ENCODE peak calls at places on chromosomes 11 and 22, in four cellular contexts. One of them, this sample, is unnamed.

GRCh38 chr11:97290444-97291041 is 900.7 kb downstream of the JRKL start:
- DNase-seq in dorsolateral prefrontal cortex: no peak
- DNase-seq in GM13977: no peak
- DNase-seq in keratinocyte: no peak
- DNase-seq in this sample: no peak

GRCh38 chr22:48554893-48555552 is 1272.7 kb downstream of the BRD1 start:
- DNase-seq in dorsolateral prefrontal cortex: no peak
- DNase-seq in GM13977: no peak
- DNase-seq in keratinocyte: no peak
- DNase-seq in this sample: no peak

GRCh38 chr11:118132385-118133151 is 20.1 kb downstream of the SCN4B start:
- DNase-seq in dorsolateral prefrontal cortex: peak
- DNase-seq in GM13977: no peak
- DNase-seq in keratinocyte: no peak
- DNase-seq in this sample: no peak

GRCh38 chr11:66691311-66691980 is 13.8 kb upstream of the RBM4B start:
- DNase-seq in dorsolateral prefrontal cortex: no peak
- DNase-seq in GM13977: no peak
- DNase-seq in keratinocyte: no peak
- DNase-seq in this sample: no peak

GRCh38 chr22:25666308-25666707 is 75.7 kb upstream of the MYO18B start:
- DNase-seq in dorsolateral prefrontal cortex: no peak
- DNase-seq in GM13977: no peak
- DNase-seq in keratinocyte: no peak
- DNase-seq in this sample: peak

GRCh38 chr11:69360606-69361005 is 66.7 kb downstream of the MYEOV start:
- DNase-seq in dorsolateral prefrontal cortex: peak
- DNase-seq in GM13977: no peak
- DNase-seq in keratinocyte: no peak
- DNase-seq in this sample: no peak

GRCh38 chr11:11022126-11022730 is 164.4 kb upstream of the ZBED5 start:
- DNase-seq in dorsolateral prefrontal cortex: no peak
- DNase-seq in GM13977: peak
- DNase-seq in keratinocyte: no peak
- DNase-seq in this sample: peak

GRCh38 chr22:50419116-50419515 is 55.7 kb downstream of the SBF1 start:
- DNase-seq in dorsolateral prefrontal cortex: no peak
- DNase-seq in GM13977: no peak
- DNase-seq in keratinocyte: no peak
- DNase-seq in this sample: no peak

GRCh38 chr22:22462813-22463567 is 45.6 kb downstream of the ZNF280B start:
- DNase-seq in dorsolateral prefrontal cortex: no peak
- DNase-seq in GM13977: no peak
- DNase-seq in keratinocyte: no peak
- DNase-seq in this sample: no peak

GRCh38 chr11:107787733-107788132 is 70.9 kb downstream of the SLC35F2 start:
- DNase-seq in dorsolateral prefrontal cortex: no peak
- DNase-seq in GM13977: no peak
- DNase-seq in keratinocyte: no peak
- DNase-seq in this sample: no peak

DNA sequence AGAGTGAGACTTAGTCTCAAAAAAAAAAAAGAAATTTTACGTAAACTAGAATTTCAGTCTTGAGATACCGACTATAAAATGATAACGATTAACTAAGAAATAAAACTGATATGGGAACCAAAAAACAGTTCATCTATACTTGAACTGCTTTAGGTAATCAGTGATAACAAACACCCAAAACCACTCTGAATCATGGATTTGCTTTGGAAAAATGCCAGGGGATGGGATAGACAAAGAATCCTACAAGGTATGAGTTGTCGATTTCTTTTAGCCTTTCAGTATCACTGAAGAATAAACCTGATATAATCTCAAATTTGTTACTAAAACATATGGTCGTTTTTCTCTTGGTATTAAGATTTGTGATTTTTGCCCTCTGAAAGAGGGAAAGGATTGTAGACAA is 13.7 kb downstream of the CSTF3 start:
- DNase-seq in dorsolateral prefrontal cortex: no peak
- DNase-seq in GM13977: no peak
- DNase-seq in keratinocyte: no peak
- DNase-seq in this sample: no peak
- TF ChIP-seq CTCF in dorsolateral prefrontal cortex: no peak
- TF ChIP-seq CTCF in GM13977: no peak
- TF ChIP-seq CTCF in keratinocyte: no peak
- TF ChIP-seq CTCF in this sample: no peak

DNA sequence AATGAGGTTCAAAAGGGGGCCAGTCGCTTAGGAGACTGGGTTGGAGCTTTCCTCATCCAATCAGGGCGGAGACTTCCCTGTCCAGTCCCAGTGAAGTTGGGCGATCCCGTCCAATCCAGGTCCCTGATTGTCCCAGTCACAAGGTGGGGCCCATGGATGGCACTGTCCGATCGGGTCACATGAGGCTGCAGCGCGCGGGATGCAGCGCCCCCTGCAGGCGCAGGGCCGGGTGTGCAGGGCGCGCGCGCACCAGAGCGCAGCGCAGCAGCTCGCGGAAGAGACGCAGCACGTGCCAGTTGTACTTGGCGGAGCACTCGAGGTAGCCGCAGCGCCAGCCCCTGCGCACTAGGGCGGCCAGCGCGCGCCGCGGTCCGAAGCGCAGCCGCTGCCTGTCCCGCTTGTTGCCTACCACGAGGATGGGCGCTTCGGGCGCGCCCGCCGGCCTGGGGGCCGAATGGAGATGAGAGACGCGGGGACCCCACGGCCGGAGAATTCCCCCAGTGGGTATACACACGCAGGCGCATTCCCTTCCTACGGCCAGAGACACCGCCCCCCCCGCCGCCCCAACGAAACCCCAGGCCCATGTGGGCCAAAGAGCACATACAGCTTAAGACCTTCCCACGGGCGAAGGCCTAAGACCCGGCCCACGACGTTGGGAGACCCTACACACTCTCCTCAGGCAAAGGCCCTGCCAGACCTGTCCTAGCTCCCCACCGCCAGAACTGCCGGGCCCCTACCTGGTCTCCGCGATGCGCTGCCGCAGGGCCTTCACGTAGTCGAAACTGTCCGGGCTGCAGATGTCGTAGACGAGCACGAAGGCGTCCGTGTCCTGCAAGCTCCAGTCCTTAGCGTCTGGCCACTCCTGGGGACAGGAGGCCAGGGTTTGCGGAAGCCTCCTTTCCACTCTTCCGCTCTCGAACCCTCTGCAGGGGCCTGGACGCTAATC is 2.1 kb downstream of the RASL10A start:
- DNase-seq in dorsolateral prefrontal cortex: peak
- DNase-seq in GM13977: peak
- DNase-seq in keratinocyte: no peak
- DNase-seq in this sample: peak
- TF ChIP-seq CTCF in dorsolateral prefrontal cortex: peak
- TF ChIP-seq CTCF in GM13977: peak
- TF ChIP-seq CTCF in keratinocyte: peak
- TF ChIP-seq CTCF in this sample: peak

GRCh38 chr11:15989685-15990084 is 366.7 kb downstream of the SOX6 start:
- DNase-seq in dorsolateral prefrontal cortex: no peak
- DNase-seq in GM13977: no peak
- DNase-seq in keratinocyte: no peak
- DNase-seq in this sample: no peak

GRCh38 chr11:15987044-15987443 is 369.3 kb downstream of the SOX6 start:
- DNase-seq in dorsolateral prefrontal cortex: no peak
- DNase-seq in GM13977: no peak
- DNase-seq in keratinocyte: no peak
- DNase-seq in this sample: no peak

GRCh38 chr11:15991174-15991655 is 365.1 kb downstream of the SOX6 start:
- DNase-seq in dorsolateral prefrontal cortex: no peak
- DNase-seq in GM13977: no peak
- DNase-seq in keratinocyte: no peak
- DNase-seq in this sample: no peak

GRCh38 chr11:15985863-15986139 is 370.5 kb downstream of the SOX6 start:
- DNase-seq in dorsolateral prefrontal cortex: no peak
- DNase-seq in GM13977: no peak
- DNase-seq in keratinocyte: no peak
- DNase-seq in this sample: no peak

GRCh38 chr11:15988693-15989231 is 367.6 kb downstream of the SOX6 start:
- DNase-seq in dorsolateral prefrontal cortex: no peak
- DNase-seq in GM13977: no peak
- DNase-seq in keratinocyte: no peak
- DNase-seq in this sample: no peak
- TF ChIP-seq CTCF in dorsolateral prefrontal cortex: peak
- TF ChIP-seq CTCF in GM13977: peak
- TF ChIP-seq CTCF in keratinocyte: peak
- TF ChIP-seq CTCF in this sample: no peak

GRCh38 chr11:33160587-33160986 is 693 bp downstream of the CSTF3 start:
- DNase-seq in dorsolateral prefrontal cortex: no peak
- DNase-seq in GM13977: no peak
- DNase-seq in keratinocyte: no peak
- DNase-seq in this sample: no peak

GRCh38 chr11:33160147-33160546 is 1.1 kb downstream of the CSTF3 start:
- DNase-seq in dorsolateral prefrontal cortex: no peak
- DNase-seq in GM13977: no peak
- DNase-seq in keratinocyte: no peak
- DNase-seq in this sample: peak

GRCh38 chr11:33157103-33158027 is 3.9 kb downstream of the CSTF3 start:
- DNase-seq in dorsolateral prefrontal cortex: no peak
- DNase-seq in GM13977: no peak
- DNase-seq in keratinocyte: no peak
- DNase-seq in this sample: no peak

GRCh38 chr11:33158596-33158995 is 2.7 kb downstream of the CSTF3 start:
- DNase-seq in dorsolateral prefrontal cortex: no peak
- DNase-seq in GM13977: no peak
- DNase-seq in keratinocyte: no peak
- DNase-seq in this sample: no peak

DNA sequence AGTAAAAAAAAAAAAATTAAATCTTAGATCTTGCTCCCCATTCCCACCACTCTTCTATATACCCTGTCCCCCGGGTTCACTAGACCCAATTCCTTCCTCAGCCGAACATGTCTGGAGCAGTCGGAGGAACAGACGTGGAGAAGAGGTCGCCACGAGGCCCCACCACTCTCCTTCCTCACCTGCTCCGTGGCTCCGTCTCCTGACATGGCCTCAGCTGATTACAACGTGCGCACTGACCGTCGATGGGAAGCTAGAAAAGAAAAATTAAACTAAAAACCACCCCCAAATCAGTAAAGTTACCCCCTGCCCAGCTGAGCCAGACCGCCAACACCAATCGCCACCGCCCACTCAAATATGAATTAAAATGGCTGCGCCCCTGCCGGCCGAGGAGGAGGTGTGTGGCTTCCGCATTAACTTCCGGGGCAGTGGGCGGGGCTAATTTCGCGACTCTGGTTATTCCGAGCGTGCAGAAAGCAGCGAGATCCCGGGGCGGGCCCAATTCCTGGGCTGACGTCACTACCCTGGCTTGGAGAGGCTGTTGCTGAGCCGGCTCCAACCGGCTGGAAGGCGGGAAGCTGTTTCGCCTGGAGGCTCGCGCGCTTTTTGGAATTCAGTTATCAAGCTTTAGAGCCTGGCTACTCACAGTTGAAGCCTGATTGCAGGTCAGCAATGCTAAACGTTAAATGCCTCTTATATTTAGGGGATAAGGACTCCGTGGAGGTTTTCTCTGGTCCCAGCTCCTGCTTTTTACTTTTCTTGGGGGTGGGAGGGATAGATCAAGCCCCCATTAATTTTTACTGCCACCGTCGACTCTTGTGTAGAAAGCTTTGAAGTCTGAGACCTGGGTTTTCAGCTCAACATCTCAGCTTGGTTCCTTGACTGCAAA is at the start of gene CSTF3:
- DNase-seq in dorsolateral prefrontal cortex: peak
- DNase-seq in GM13977: peak
- DNase-seq in keratinocyte: peak
- DNase-seq in this sample: peak
- TF ChIP-seq CTCF in dorsolateral prefrontal cortex: peak
- TF ChIP-seq CTCF in GM13977: no peak
- TF ChIP-seq CTCF in keratinocyte: peak
- TF ChIP-seq CTCF in this sample: peak

GRCh38 chr11:65571940-65572339 is 398 bp upstream of the FAM89B start:
- DNase-seq in dorsolateral prefrontal cortex: no peak
- DNase-seq in GM13977: no peak
- DNase-seq in keratinocyte: no peak
- DNase-seq in this sample: peak

GRCh38 chr11:65571420-65571819 is 918 bp upstream of the FAM89B start:
- DNase-seq in dorsolateral prefrontal cortex: no peak
- DNase-seq in GM13977: no peak
- DNase-seq in keratinocyte: no peak
- DNase-seq in this sample: no peak

GRCh38 chr11:65574147-65574962 is 1.5 kb upstream of the EHBP1L1 start:
- DNase-seq in dorsolateral prefrontal cortex: peak
- DNase-seq in GM13977: peak
- DNase-seq in keratinocyte: no peak
- DNase-seq in this sample: peak

GRCh38 chr11:65573391-65574146 is 1.2 kb downstream of the FAM89B start:
- DNase-seq in dorsolateral prefrontal cortex: no peak
- DNase-seq in GM13977: no peak
- DNase-seq in keratinocyte: no peak
- DNase-seq in this sample: no peak

DNA sequence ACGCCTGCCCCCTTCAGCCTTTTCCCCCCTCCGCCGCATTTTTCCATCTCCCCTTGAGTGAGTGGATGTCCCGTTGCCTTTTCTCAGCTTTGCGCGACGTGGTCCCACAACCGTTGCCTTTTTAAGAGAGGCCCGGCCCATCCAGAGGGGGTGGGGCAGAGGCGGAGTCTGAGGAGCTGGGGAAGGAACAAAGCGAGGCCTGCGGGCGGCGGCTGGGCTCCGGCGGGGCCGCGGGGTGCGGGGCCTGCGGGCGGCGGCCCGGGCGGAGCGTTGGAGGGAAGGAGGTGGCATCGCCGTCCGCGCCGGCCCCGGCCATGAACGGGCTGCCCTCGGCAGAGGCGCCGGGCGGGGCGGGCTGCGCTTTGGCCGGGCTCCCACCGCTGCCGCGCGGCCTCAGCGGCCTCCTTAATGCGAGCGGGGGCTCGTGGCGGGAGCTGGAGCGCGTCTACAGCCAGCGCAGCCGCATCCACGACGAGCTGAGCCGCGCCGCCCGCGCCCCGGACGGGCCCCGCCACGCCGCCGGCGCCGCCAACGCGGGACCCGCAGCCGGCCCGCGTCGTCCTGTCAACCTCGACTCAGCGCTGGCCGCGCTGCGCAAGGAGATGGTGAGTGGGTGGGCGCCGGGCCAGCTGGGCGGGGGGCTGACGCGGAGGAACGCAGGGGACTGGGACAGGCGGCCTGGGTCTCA is at the start of gene FAM89B:
- DNase-seq in dorsolateral prefrontal cortex: peak
- DNase-seq in GM13977: peak
- DNase-seq in keratinocyte: no peak
- DNase-seq in this sample: peak
- TF ChIP-seq CTCF in dorsolateral prefrontal cortex: no peak
- TF ChIP-seq CTCF in GM13977: no peak
- TF ChIP-seq CTCF in keratinocyte: no peak
- TF ChIP-seq CTCF in this sample: no peak

GRCh38 chr11:125114518-125114917 is 3.1 kb upstream of the TMEM218 start:
- DNase-seq in dorsolateral prefrontal cortex: no peak
- DNase-seq in GM13977: no peak
- DNase-seq in keratinocyte: no peak
- DNase-seq in this sample: no peak
- TF ChIP-seq CTCF in dorsolateral prefrontal cortex: no peak
- TF ChIP-seq CTCF in GM13977: no peak
- TF ChIP-seq CTCF in keratinocyte: peak
- TF ChIP-seq CTCF in this sample: peak

GRCh38 chr11:65041206-65042035 is at the start of gene SAC3D1:
- DNase-seq in dorsolateral prefrontal cortex: no peak
- DNase-seq in GM13977: peak
- DNase-seq in keratinocyte: peak
- DNase-seq in this sample: no peak
- TF ChIP-seq CTCF in dorsolateral prefrontal cortex: no peak
- TF ChIP-seq CTCF in GM13977: no peak
- TF ChIP-seq CTCF in keratinocyte: no peak
- TF ChIP-seq CTCF in this sample: no peak